ENCODE peak calls at places on chromosomes 5 and 9, in six cellular contexts. O is omental fat pad; F is GM12878; Y is WTC11; Q is H9; C is CD8-positive, alpha-beta T cell. K is an unnamed sample.

GRCh38 chr9:115289757-115290208 is 171.8 kb upstream of the TNC start:
- DNase-seq in O (no peak), F (no peak), Y (no peak), Q (no peak), C (no peak), K (no peak)

GRCh38 chr5:111840275-111840674 is 83.3 kb upstream of the NREP start:
- DNase-seq in Q (no peak), Y (no peak), C (no peak), O (no peak), F (no peak), K (no peak)

GRCh38 chr5:42993516-42994284 is 46.4 kb downstream of the ANXA2R start:
- DNase-seq in O (no peak), Y (no peak), F (no peak), Q (peak; percentile 37), C (peak; percentile 84), K (peak; percentile 33)

GRCh38 chr9:21789541-21790037 is 12.8 kb upstream of the MTAP start:
- DNase-seq in F (peak; percentile 40), O (no peak), Q (peak; percentile 45), C (peak; percentile 67), Y (peak; percentile 34), K (peak; percentile 49)

GRCh38 chr9:78286946-78287388 is 10.0 kb upstream of the PSAT1 start:
- DNase-seq in F (no peak), C (no peak), Y (no peak), O (no peak), Q (no peak), K (no peak)

GRCh38 chr5:78129632-78130031 is 164.9 kb downstream of the AP3B1 start:
- DNase-seq in C (no peak), F (no peak), Q (no peak), O (no peak), Y (no peak), K (no peak)

GRCh38 chr5:74361406-74362358 is 278.8 kb downstream of the ENC1 start:
- DNase-seq in Q (no peak), O (no peak), Y (no peak), F (no peak), C (no peak), K (peak; percentile 30)

GRCh38 chr9:129069128-129069824 is 11.6 kb upstream of the DOLPP1 start:
- DNase-seq in Y (no peak), O (no peak), Q (no peak), F (no peak), C (peak; percentile 82), K (peak; percentile 71)

GRCh38 chr9:121636411-121636865 is 15.0 kb upstream of the DAB2IP start:
- DNase-seq in Q (no peak), F (no peak), O (no peak), C (no peak), Y (no peak), K (no peak)

GRCh38 chr9:75903785-75904360 is 13.4 kb downstream of the PCSK5 start:
- DNase-seq in F (no peak), O (no peak), C (no peak), Q (no peak), Y (no peak), K (peak; percentile 18)

GRCh38 chr5:69414885-69415583 is at the start of gene MARVELD2:
- DNase-seq in Q (peak; percentile 94), F (no peak), C (peak; percentile 56), O (peak; percentile 26), Y (peak; percentile 94), K (peak; percentile 94)

GRCh38 chr5:168047043-168047668 is 244.3 kb upstream of the WWC1 start:
- DNase-seq in Y (peak; percentile 72), F (peak; percentile 3), C (no peak), O (no peak), Q (peak; percentile 84), K (peak; percentile 63)

DNA sequence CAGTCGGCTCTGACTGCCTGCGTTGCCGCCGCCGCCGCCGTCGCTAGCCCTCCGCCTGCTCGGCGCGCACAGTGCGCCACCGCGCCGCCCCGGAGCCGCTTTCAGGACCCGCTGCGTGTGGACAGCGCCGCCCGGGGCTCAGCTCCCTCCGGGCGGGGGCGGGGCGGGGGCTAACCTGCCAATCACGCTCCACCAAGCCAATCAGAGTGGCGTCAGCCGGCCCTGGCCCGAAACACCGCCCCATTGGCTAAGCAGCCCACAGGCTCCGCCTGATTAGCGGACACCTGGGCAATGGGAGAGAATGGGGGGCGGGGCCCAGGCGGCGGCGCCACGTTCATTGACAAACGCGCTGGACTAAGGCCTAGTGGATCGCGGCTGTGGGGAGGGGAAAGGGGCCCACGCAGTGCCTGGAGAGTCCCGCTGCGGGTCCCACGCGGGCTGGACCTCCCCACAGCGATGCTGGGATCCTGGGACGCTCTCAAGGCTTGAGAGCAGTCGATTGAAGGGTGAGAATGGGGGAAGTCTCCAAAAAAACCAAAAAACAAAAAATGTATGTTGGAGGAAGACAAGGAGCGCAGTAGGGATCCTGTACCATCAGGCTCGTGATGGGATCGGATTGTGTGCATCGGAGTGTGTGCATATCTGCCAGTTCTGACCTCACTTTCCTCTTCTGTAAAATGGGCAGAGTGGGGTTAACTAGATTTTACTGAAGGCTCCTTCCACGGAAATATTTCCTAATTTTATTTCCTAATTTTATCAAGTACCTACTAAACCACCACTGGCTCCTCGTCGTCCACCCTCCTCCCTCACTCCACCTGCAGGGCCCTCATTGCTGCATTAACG is 6.3 kb downstream of the PAX5 start:
- DNase-seq in Q (peak; percentile 98), Y (peak; percentile 99), F (peak; percentile 85), O (peak; percentile 66), C (peak; percentile 81), K (peak; percentile 90)
- TF ChIP-seq CTCF in Q (no peak), Y (no peak), F (no peak), O (no peak), C (no peak), K (no peak)

GRCh38 chr9:33740075-33740474 is 55.3 kb upstream of the PRSS3 start:
- DNase-seq in C (no peak), O (no peak), Q (no peak), F (no peak), Y (no peak), K (no peak)

GRCh38 chr9:33734911-33735310 is 60.5 kb upstream of the PRSS3 start:
- DNase-seq in F (no peak), O (no peak), C (no peak), Y (no peak), Q (no peak), K (peak; percentile 37)

GRCh38 chr9:33742051-33742450 is 53.3 kb upstream of the PRSS3 start:
- DNase-seq in O (no peak), Y (no peak), C (no peak), Q (no peak), F (no peak), K (no peak)

GRCh38 chr9:33739407-33739806 is 56.0 kb upstream of the PRSS3 start:
- DNase-seq in F (no peak), Q (no peak), O (no peak), C (no peak), Y (no peak), K (no peak)

GRCh38 chr9:33737811-33738606 is 57.4 kb upstream of the PRSS3 start:
- DNase-seq in Q (peak; percentile 83), Y (peak; percentile 64), C (no peak), F (no peak), O (no peak), K (peak; percentile 59)
- TF ChIP-seq CTCF in Q (peak; percentile 83), Y (peak; percentile 48), C (peak; percentile 33), F (peak; percentile 54), O (no peak), K (peak; percentile 55)

GRCh38 chr5:1594336-1595106 is 70.8 kb upstream of the LPCAT1 start:
- DNase-seq in C (peak; percentile 91), F (peak; percentile 70), O (peak; percentile 37), Y (peak; percentile 92), Q (peak; percentile 92), K (peak; percentile 84)
- TF ChIP-seq CTCF in C (peak; percentile 37), F (peak; percentile 78), O (no peak), Y (no peak), Q (peak; percentile 69), K (peak; percentile 35)

GRCh38 chr9:97721396-97721795 is 24.3 kb upstream of the XPA start:
- DNase-seq in O (no peak), Q (no peak), F (no peak), C (no peak), Y (no peak), K (no peak)
- TF ChIP-seq CTCF in O (no peak), Q (no peak), F (no peak), C (no peak), Y (no peak), K (no peak)

K was measured in transverse colon.